ENCODE peak calls at places on chromosome 1, in seven cellular contexts. One of them, this sample, is unnamed.
A peak's percentile ranks its signal among the peaks of the same experiment; 100 is the strongest.

GRCh38 chr1:160860840-160861505 is 1.7 kb downstream of the CD244 start:
- DNase-seq in suprapubic skin: no peak
- DNase-seq in K562: no peak
- DNase-seq in breast epithelium: no peak
- DNase-seq in HCT116: no peak
- DNase-seq in prostate gland: no peak
- DNase-seq in sigmoid colon: no peak
- DNase-seq in this sample: no peak

GRCh38 chr1:167837334-167837733 is 76.6 kb downstream of the ADCY10 start:
- DNase-seq in sigmoid colon: no peak
- DNase-seq in K562: no peak
- DNase-seq in suprapubic skin: no peak
- DNase-seq in HCT116: no peak
- DNase-seq in prostate gland: no peak
- DNase-seq in breast epithelium: no peak
- DNase-seq in this sample: no peak

GRCh38 chr1:96361251-96361856 is 360.2 kb upstream of the PTBP2 start:
- DNase-seq in K562: no peak
- DNase-seq in sigmoid colon: no peak
- DNase-seq in breast epithelium: no peak
- DNase-seq in HCT116: no peak
- DNase-seq in suprapubic skin: no peak
- DNase-seq in prostate gland: no peak
- DNase-seq in this sample: no peak

GRCh38 chr1:61496501-61496900 is 228.4 kb downstream of the TM2D1 start:
- DNase-seq in sigmoid colon: no peak
- DNase-seq in suprapubic skin: no peak
- DNase-seq in prostate gland: no peak
- DNase-seq in K562: no peak
- DNase-seq in breast epithelium: no peak
- DNase-seq in HCT116: no peak
- DNase-seq in this sample: no peak

GRCh38 chr1:192010406-192010805 is 147.9 kb upstream of the RGS18 start:
- DNase-seq in HCT116: no peak
- DNase-seq in K562: no peak
- DNase-seq in suprapubic skin: no peak
- DNase-seq in sigmoid colon: no peak
- DNase-seq in prostate gland: no peak
- DNase-seq in breast epithelium: no peak
- DNase-seq in this sample: no peak

GRCh38 chr1:69076631-69077030 is 491.1 kb upstream of the LRRC7 start:
- DNase-seq in HCT116: no peak
- DNase-seq in breast epithelium: no peak
- DNase-seq in suprapubic skin: no peak
- DNase-seq in K562: no peak
- DNase-seq in prostate gland: no peak
- DNase-seq in sigmoid colon: no peak
- DNase-seq in this sample: no peak

GRCh38 chr1:33361553-33362262 is 40.8 kb upstream of the A3GALT2 start:
- DNase-seq in sigmoid colon: no peak
- DNase-seq in suprapubic skin: peak; percentile 2
- DNase-seq in prostate gland: no peak
- DNase-seq in K562: no peak
- DNase-seq in HCT116: no peak
- DNase-seq in breast epithelium: no peak
- DNase-seq in this sample: no peak

GRCh38 chr1:25913166-25913565 is 6.9 kb upstream of the STMN1 start:
- DNase-seq in K562: no peak
- DNase-seq in suprapubic skin: no peak
- DNase-seq in prostate gland: no peak
- DNase-seq in breast epithelium: no peak
- DNase-seq in sigmoid colon: no peak
- DNase-seq in HCT116: no peak
- DNase-seq in this sample: no peak

GRCh38 chr1:56291374-56291841 is 288.0 kb downstream of the PLPP3 start:
- DNase-seq in K562: no peak
- DNase-seq in HCT116: no peak
- DNase-seq in prostate gland: no peak
- DNase-seq in breast epithelium: no peak
- DNase-seq in suprapubic skin: peak; percentile 77
- DNase-seq in sigmoid colon: no peak
- DNase-seq in this sample: no peak

GRCh38 chr1:184403961-184404726 is 17.3 kb downstream of the C1orf21 start:
- DNase-seq in sigmoid colon: no peak
- DNase-seq in K562: no peak
- DNase-seq in prostate gland: no peak
- DNase-seq in breast epithelium: no peak
- DNase-seq in HCT116: no peak
- DNase-seq in suprapubic skin: no peak
- DNase-seq in this sample: no peak

GRCh38 chr1:178086294-178087255 is 7.3 kb upstream of the RASAL2 start:
- DNase-seq in K562: no peak
- DNase-seq in prostate gland: no peak
- DNase-seq in sigmoid colon: no peak
- DNase-seq in breast epithelium: no peak
- DNase-seq in HCT116: no peak
- DNase-seq in suprapubic skin: no peak
- DNase-seq in this sample: no peak

GRCh38 chr1:107879927-107880326 is 85.1 kb downstream of the VAV3 start:
- DNase-seq in prostate gland: no peak
- DNase-seq in sigmoid colon: no peak
- DNase-seq in breast epithelium: no peak
- DNase-seq in K562: no peak
- DNase-seq in HCT116: no peak
- DNase-seq in suprapubic skin: no peak
- DNase-seq in this sample: no peak

GRCh38 chr1:3145489-3146325 is 76.7 kb downstream of the PRDM16 start:
- DNase-seq in suprapubic skin: no peak
- DNase-seq in breast epithelium: no peak
- DNase-seq in HCT116: no peak
- DNase-seq in prostate gland: no peak
- DNase-seq in K562: no peak
- DNase-seq in sigmoid colon: no peak
- DNase-seq in this sample: no peak

GRCh38 chr1:175918364-175918801 is 175.0 kb upstream of the TNR start:
- DNase-seq in breast epithelium: no peak
- DNase-seq in suprapubic skin: no peak
- DNase-seq in K562: no peak
- DNase-seq in sigmoid colon: no peak
- DNase-seq in HCT116: no peak
- DNase-seq in prostate gland: no peak
- DNase-seq in this sample: no peak

DNA sequence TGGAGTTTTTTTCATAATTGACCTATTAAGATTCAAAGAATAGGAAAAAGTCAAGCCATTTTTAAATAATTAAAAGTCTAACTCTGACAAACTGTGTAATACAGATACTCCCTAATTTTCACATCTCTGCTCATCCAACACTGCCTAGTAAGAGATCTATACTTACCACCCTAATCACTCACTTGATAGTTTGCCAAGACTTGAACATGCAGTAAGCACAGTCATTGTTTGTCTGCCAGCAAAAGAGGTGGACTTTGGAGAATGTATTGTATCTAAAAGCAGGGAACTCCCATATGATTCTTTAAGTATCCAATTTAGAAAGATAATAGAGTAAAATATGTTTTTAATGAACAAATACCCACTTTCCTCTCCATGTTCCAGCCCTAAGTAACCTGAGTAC is 15.5 kb downstream of the TMEM59 start:
- DNase-seq in suprapubic skin: no peak
- DNase-seq in sigmoid colon: no peak
- DNase-seq in HCT116: no peak
- DNase-seq in prostate gland: no peak
- DNase-seq in K562: no peak
- DNase-seq in breast epithelium: no peak
- DNase-seq in this sample: no peak
- TF ChIP-seq CTCF in suprapubic skin: no peak
- TF ChIP-seq CTCF in sigmoid colon: no peak
- TF ChIP-seq CTCF in HCT116: no peak
- TF ChIP-seq CTCF in prostate gland: no peak
- TF ChIP-seq CTCF in K562: no peak
- TF ChIP-seq CTCF in breast epithelium: no peak
- TF ChIP-seq CTCF in this sample: no peak

DNA sequence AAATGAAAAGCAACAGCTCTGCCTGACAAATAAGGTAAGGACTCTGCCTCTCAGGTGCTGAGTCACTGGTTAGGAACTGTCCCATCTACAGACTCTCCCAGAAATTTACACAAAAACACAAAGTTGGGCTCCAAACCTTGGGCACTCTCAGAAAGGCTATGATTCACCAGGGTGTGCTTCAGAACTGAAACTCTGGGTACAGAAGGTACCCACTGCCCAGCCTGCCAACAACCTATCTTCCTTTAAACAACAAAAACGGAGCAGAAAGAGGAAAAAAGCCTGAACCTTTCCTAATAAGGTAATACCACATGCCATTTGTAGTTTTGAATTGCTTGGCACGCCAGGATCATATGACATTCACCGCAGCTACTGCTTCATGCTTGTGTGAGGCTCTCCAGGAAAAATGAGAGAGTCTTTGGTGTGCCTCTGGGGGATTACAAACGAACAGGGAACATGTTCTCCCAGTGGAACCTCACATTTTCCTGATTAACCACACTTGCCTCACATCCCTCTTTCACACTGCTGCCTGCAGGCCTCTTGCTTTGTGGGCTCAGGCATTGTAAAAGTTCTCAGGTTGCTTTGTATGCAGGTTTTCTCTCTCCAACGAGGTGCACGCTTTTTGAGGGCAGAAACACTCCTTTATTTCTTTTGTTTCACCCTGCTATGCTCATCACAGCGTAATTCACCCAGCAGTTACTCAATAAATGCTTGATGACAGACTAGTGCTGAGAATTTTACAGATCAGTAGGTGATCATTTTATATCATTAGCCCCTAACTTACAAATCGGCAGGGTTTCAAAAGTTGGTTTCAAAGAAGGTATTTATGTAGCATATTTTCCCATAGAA is 65.1 kb downstream of the GADD45A start:
- DNase-seq in sigmoid colon: no peak
- DNase-seq in suprapubic skin: no peak
- DNase-seq in HCT116: peak; percentile 59
- DNase-seq in prostate gland: peak; percentile 58
- DNase-seq in breast epithelium: no peak
- DNase-seq in K562: peak; percentile 44
- DNase-seq in this sample: no peak
- TF ChIP-seq POLR2AphosphoS5 in sigmoid colon: no peak
- TF ChIP-seq POLR2AphosphoS5 in suprapubic skin: no peak
- TF ChIP-seq POLR2AphosphoS5 in HCT116: peak; percentile 11
- TF ChIP-seq POLR2AphosphoS5 in prostate gland: peak; percentile 60
- TF ChIP-seq POLR2AphosphoS5 in breast epithelium: peak; percentile 78
- TF ChIP-seq POLR2AphosphoS5 in K562: no peak
- TF ChIP-seq POLR2AphosphoS5 in this sample: no peak

GRCh38 chr1:170664283-170664827 is 424 bp downstream of the PRRX1 start:
- DNase-seq in breast epithelium: no peak
- DNase-seq in prostate gland: no peak
- DNase-seq in HCT116: no peak
- DNase-seq in suprapubic skin: no peak
- DNase-seq in sigmoid colon: peak; percentile 66
- DNase-seq in K562: no peak
- DNase-seq in this sample: peak; percentile 32
- TF ChIP-seq POLR2A in breast epithelium: no peak
- TF ChIP-seq POLR2A in prostate gland: no peak
- TF ChIP-seq POLR2A in HCT116: no peak
- TF ChIP-seq POLR2A in suprapubic skin: no peak
- TF ChIP-seq POLR2A in sigmoid colon: no peak
- TF ChIP-seq POLR2A in K562: no peak
- TF ChIP-seq POLR2A in this sample: no peak

GRCh38 chr1:234610061-234610581 is at the start of gene IRF2BP2:
- DNase-seq in K562: peak; percentile 98
- DNase-seq in HCT116: peak; percentile 63
- DNase-seq in prostate gland: peak; percentile 81
- DNase-seq in sigmoid colon: peak; percentile 93
- DNase-seq in breast epithelium: peak; percentile 81
- DNase-seq in suprapubic skin: no peak
- DNase-seq in this sample: peak; percentile 86
- TF ChIP-seq CTCF in K562: no peak
- TF ChIP-seq CTCF in HCT116: no peak
- TF ChIP-seq CTCF in prostate gland: no peak
- TF ChIP-seq CTCF in sigmoid colon: no peak
- TF ChIP-seq CTCF in breast epithelium: no peak
- TF ChIP-seq CTCF in suprapubic skin: no peak
- TF ChIP-seq CTCF in this sample: no peak

DNA sequence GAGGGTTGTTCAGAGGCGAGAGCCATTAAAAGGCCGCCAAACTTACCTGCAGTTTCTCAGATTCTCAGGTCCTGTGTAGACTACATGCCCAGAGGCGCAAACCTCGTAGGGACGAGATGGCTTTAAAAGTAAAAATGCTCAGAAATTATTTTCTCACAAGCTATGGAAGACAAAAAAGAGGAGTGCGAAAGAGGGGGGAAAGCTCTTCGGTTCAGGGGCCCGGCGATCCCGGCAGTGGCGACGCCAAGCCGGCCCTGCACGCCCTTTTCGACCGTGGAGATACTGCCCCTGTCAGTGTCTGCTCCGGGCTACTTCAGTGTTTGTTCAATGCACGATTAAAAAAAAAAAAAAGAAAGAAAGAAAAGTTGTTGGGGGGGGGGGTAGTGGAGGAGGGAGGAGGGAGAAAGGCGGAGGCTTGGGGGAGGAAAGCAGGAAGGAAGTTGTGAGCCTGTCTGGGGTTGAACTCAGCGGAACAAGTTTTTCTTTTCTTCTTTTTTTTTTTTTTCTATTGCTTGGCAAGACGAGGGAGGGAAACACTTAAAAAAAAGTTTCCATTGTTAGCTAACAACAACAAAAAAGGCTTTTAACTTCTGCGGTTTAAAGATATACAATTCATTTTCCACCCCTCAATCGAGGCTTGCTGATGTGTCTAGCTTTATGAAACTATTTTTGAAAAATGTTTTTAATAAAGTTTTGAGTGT is at the start of gene ITPKB:
- DNase-seq in prostate gland: peak; percentile 77
- DNase-seq in K562: peak; percentile 39
- DNase-seq in breast epithelium: peak; percentile 59
- DNase-seq in sigmoid colon: peak; percentile 91
- DNase-seq in HCT116: no peak
- DNase-seq in suprapubic skin: no peak
- DNase-seq in this sample: peak; percentile 71
- TF ChIP-seq POLR2AphosphoS5 in prostate gland: peak; percentile 66
- TF ChIP-seq POLR2AphosphoS5 in K562: no peak
- TF ChIP-seq POLR2AphosphoS5 in breast epithelium: no peak
- TF ChIP-seq POLR2AphosphoS5 in sigmoid colon: peak; percentile 90
- TF ChIP-seq POLR2AphosphoS5 in HCT116: no peak
- TF ChIP-seq POLR2AphosphoS5 in suprapubic skin: no peak
- TF ChIP-seq POLR2AphosphoS5 in this sample: peak; percentile 85

This sample was measured in transverse colon.